ENCODE peak calls at places on chromosomes 3 and 15, in nine cellular contexts. X is small intestine, N is left cardiac atrium, E is NCI-H345, O is T-helper 9 cell, S is GM04503, M is H54, L is LoVo, I is activated T-cell treated with anti-CD3 and anti-CD28 coated beads for 1 hour. Q is an unnamed sample.

GRCh38 chr3:10459954-10460754 is 45.2 kb downstream of the ATP2B2 start:
- DNase-seq in I (peak), O (peak), X (peak), S (no peak), M (peak), N (peak), L (peak), E (no peak), Q (peak)

GRCh38 chr15:67512140-67512539 is 8.8 kb upstream of the C15orf61 start:
- DNase-seq in I (no peak), X (no peak), M (no peak), O (no peak), N (no peak), E (peak), L (no peak), S (no peak), Q (peak)

GRCh38 chr3:114364806-114365205 is 71.0 kb downstream of the TIGIT start:
- DNase-seq in X (no peak), L (no peak), S (no peak), M (no peak), N (no peak), E (no peak), O (no peak), I (no peak), Q (no peak)

GRCh38 chr3:184337315-184337714 is at the start of gene FAM131A:
- DNase-seq in N (peak), L (no peak), S (no peak), M (no peak), O (no peak), X (no peak), E (peak), I (no peak), Q (no peak)

GRCh38 chr3:192933779-192934456 is 16.3 kb upstream of the MB21D2 start:
- DNase-seq in E (no peak), O (no peak), X (no peak), M (no peak), S (no peak), L (no peak), N (no peak), I (no peak), Q (no peak)

GRCh38 chr15:69849232-69849610 is 248.5 kb downstream of the TLE3 start:
- DNase-seq in E (no peak), M (no peak), O (no peak), X (no peak), N (no peak), L (no peak), S (no peak), I (no peak), Q (no peak)

GRCh38 chr3:29764603-29765254 is 483.9 kb downstream of the RBMS3 start:
- DNase-seq in E (no peak), N (no peak), I (no peak), S (peak), M (no peak), O (no peak), X (peak), L (peak), Q (peak)

GRCh38 chr3:58011580-58011979 is 3.4 kb downstream of the FLNB start:
- DNase-seq in N (no peak), S (no peak), E (no peak), X (no peak), I (no peak), O (no peak), M (no peak), L (no peak), Q (no peak)

GRCh38 chr3:25064681-25065080 is 363.4 kb upstream of the RARB start:
- DNase-seq in X (no peak), E (no peak), I (no peak), M (no peak), L (no peak), N (no peak), O (no peak), S (no peak), Q (no peak)

GRCh38 chr15:58535894-58536293 is 104.1 kb downstream of the LIPC start:
- DNase-seq in N (no peak), S (no peak), E (peak), I (no peak), O (no peak), X (no peak), L (no peak), M (no peak), Q (no peak)

GRCh38 chr3:24496529-24497482 is 2.2 kb upstream of the THRB start:
- DNase-seq in I (no peak), N (peak), E (no peak), O (no peak), M (peak), L (peak), S (no peak), X (peak), Q (peak)

GRCh38 chr15:92636950-92637481 is 18.6 kb downstream of the FAM174B start:
- DNase-seq in S (no peak), M (no peak), L (no peak), N (no peak), O (no peak), X (peak), E (peak), I (no peak), Q (no peak)